ENCODE peak calls at places on chromosomes 12 and 14, in seven cellular contexts. G is effector memory CD4-positive, alpha-beta T cell; S is lower lobe of right lung; B is A673; Z is transverse colon; X is lung; F is tibial nerve. W is an unnamed sample. For H3K36me3, the result is how much of the 10 kb centered on the place peaks cover.

GRCh38 chr14:64725360-64725815 is 21.2 kb downstream of the PLEKHG3 start:
- DNase-seq in Z (no peak), G (no peak), X (no peak), F (no peak), B (peak), S (no peak), W (no peak)

GRCh38 chr12:92363295-92364146 is 217.9 kb upstream of the BTG1 start:
- DNase-seq in G (peak), X (no peak), S (peak), Z (peak), B (peak), F (no peak), W (peak)

GRCh38 chr12:1644113-1644512 is 15.1 kb downstream of the WNT5B start:
- DNase-seq in F (no peak), G (no peak), Z (no peak), B (no peak), S (no peak), X (no peak), W (no peak)

GRCh38 chr12:10366875-10367274 is 23.0 kb downstream of the KLRK1 start:
- DNase-seq in X (no peak), S (no peak), B (peak), G (no peak), F (no peak), Z (no peak), W (no peak)

GRCh38 chr12:104958009-104958945 is at the start of gene SLC41A2:
- DNase-seq in S (peak), X (peak), Z (peak), G (peak), F (peak), B (peak), W (no peak)

GRCh38 chr14:21503376-21503775 is 7.8 kb downstream of the METTL3 start:
- DNase-seq in Z (no peak), X (no peak), S (no peak), B (no peak), G (no peak), F (no peak), W (no peak)

GRCh38 chr12:90619943-90620342 is 335.0 kb downstream of the CCER1 start:
- DNase-seq in Z (no peak), S (no peak), B (no peak), F (no peak), G (no peak), X (no peak), W (no peak)

GRCh38 chr12:125299840-125300239 is 234.6 kb downstream of the AACS start:
- DNase-seq in F (no peak), X (no peak), G (no peak), Z (no peak), S (no peak), B (no peak), W (no peak)

GRCh38 chr14:44962573-44963528 is 861 bp downstream of the TOGARAM1 start:
- DNase-seq in B (peak), X (peak), Z (peak), G (no peak), F (no peak), S (peak), W (no peak)

GRCh38 chr14:104800600-104801283 is at the start of gene ZBTB42:
- DNase-seq in G (peak), X (peak), Z (peak), B (peak), F (no peak), S (peak), W (no peak)

GRCh38 chr12:39764944-39765560 is 145.4 kb upstream of the ABCD2 start:
- DNase-seq in G (no peak), Z (no peak), X (no peak), F (no peak), S (no peak), B (peak), W (peak)

GRCh38 chr12:101551362-101552114 is 43.2 kb upstream of the MYBPC1 start:
- DNase-seq in G (no peak), F (no peak), S (no peak), Z (no peak), B (no peak), X (no peak), W (no peak)

GRCh38 chr12:47105914-47106674 is 26.3 kb upstream of the AMIGO2 start:
- DNase-seq in B (no peak), S (no peak), F (no peak), X (no peak), Z (peak), G (no peak), W (no peak)

GRCh38 chr14:72855913-72856312 is 38.0 kb downstream of the DPF3 start:
- DNase-seq in X (no peak), Z (peak), F (no peak), S (no peak), G (no peak), B (no peak), W (no peak)

DNA sequence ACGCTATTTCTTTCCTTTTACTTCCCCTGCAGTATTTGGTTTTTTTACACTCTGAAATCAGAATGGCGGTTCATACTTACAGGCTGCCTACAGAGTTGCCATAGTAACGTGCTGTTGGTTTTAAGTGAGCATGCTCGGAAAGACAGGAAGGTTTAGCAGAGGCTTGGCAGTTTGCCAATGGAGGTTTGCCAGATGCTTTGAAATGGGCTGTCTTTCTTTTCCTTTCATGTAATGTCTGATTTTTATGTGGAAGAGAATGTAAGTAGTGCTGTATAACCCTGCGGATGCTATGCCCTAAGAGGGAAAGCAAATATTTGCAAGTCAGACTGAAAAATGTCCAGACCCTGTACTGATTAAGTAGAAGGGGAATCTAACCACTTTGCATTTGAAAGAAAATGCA is 32.8 kb downstream of the ARID4A start:
- DNase-seq in Z (peak), B (peak), G (peak), F (peak), S (peak), X (peak), W (peak)
- H3K36me3 ChIP-seq in Z (under half), B (under half), G (under half), F (half or more), S (half or more), X (under half), W (under half)

GRCh38 chr12:22038734-22039133 is 7.3 kb upstream of the CMAS start:
- DNase-seq in G (no peak), B (no peak), S (no peak), X (no peak), Z (no peak), F (no peak), W (no peak)
- H3K36me3 ChIP-seq in G (under half), B (under half), S (under half), X (under half), Z (under half), F (under half), W (under half)

GRCh38 chr12:109932878-109933503 is 32.9 kb downstream of the TCHP start:
- DNase-seq in S (peak), X (no peak), Z (no peak), B (no peak), F (peak), G (no peak), W (no peak)
- H3K36me3 ChIP-seq in S (half or more), X (under half), Z (under half), B (under half), F (half or more), G (half or more), W (under half)

GRCh38 chr12:23533699-23534098 is 415.8 kb downstream of the SOX5 start:
- DNase-seq in S (no peak), F (no peak), G (no peak), Z (no peak), X (no peak), B (no peak), W (no peak)
- H3K36me3 ChIP-seq in S (under half), F (under half), G (under half), Z (under half), X (under half), B (under half), W (under half)

GRCh38 chr14:79601579-79601978 is 609.7 kb downstream of the DIO2 start:
- DNase-seq in G (no peak), Z (no peak), X (no peak), B (no peak), F (no peak), S (no peak), W (no peak)
- H3K36me3 ChIP-seq in G (under half), Z (under half), X (under half), B (under half), F (under half), S (under half), W (under half)

GRCh38 chr14:77738559-77739250 is 22.3 kb downstream of the SNW1 start:
- DNase-seq in Z (no peak), G (no peak), S (no peak), X (no peak), B (no peak), F (no peak), W (no peak)
- H3K36me3 ChIP-seq in Z (half or more), G (half or more), S (half or more), X (under half), B (half or more), F (half or more), W (half or more)

GRCh38 chr14:24164591-24164991 is 3.5 kb downstream of the IRF9 start:
- DNase-seq in S (peak), F (no peak), Z (no peak), X (no peak), G (no peak), B (no peak), W (no peak)

GRCh38 chr14:24160499-24160849 is 591 bp upstream of the IRF9 start:
- DNase-seq in F (no peak), B (no peak), Z (no peak), X (no peak), S (no peak), G (no peak), W (no peak)

GRCh38 chr14:24162083-24162482 is 1.0 kb downstream of the IRF9 start:
- DNase-seq in Z (no peak), F (no peak), S (peak), G (no peak), B (no peak), X (no peak), W (no peak)

GRCh38 chr14:24159777-24160498 is 1.1 kb upstream of the IRF9 start:
- DNase-seq in B (no peak), G (no peak), X (no peak), F (no peak), S (peak), Z (no peak), W (no peak)

GRCh38 chr14:24160850-24161804 is at the start of gene IRF9:
- DNase-seq in F (peak), G (peak), Z (peak), X (peak), B (peak), S (peak), W (peak)
- H3K36me3 ChIP-seq in F (half or more), G (half or more), Z (under half), X (under half), B (under half), S (half or more), W (under half)